ENCODE peak calls at places on chromosomes 3 and 15, in five cellular contexts. One of them, this sample, is unnamed.

GRCh38 chr3:112974894-112975293 is at the start of gene CD200R1:
- DNase-seq in psoas muscle: no peak
- DNase-seq in HFFc6: no peak
- DNase-seq in prostate gland: no peak
- DNase-seq in HFF-Myc: no peak
- DNase-seq in this sample: peak

GRCh38 chr3:175065492-175065891 is 206.4 kb downstream of the NAALADL2 start:
- DNase-seq in psoas muscle: no peak
- DNase-seq in HFFc6: no peak
- DNase-seq in prostate gland: no peak
- DNase-seq in HFF-Myc: no peak
- DNase-seq in this sample: no peak

GRCh38 chr15:88012233-88012632 is 244.3 kb downstream of the NTRK3 start:
- DNase-seq in psoas muscle: no peak
- DNase-seq in HFF-Myc: no peak
- DNase-seq in HFFc6: no peak
- DNase-seq in prostate gland: no peak
- DNase-seq in this sample: no peak

GRCh38 chr3:141448606-141449216 is 38.1 kb upstream of the RASA2 start:
- DNase-seq in HFF-Myc: no peak
- DNase-seq in HFFc6: peak
- DNase-seq in prostate gland: no peak
- DNase-seq in psoas muscle: no peak
- DNase-seq in this sample: no peak

GRCh38 chr15:98658831-98659699 is 10.7 kb downstream of the IGF1R start:
- DNase-seq in prostate gland: peak
- DNase-seq in HFFc6: peak
- DNase-seq in HFF-Myc: no peak
- DNase-seq in psoas muscle: no peak
- DNase-seq in this sample: peak

GRCh38 chr3:58291671-58292338 is 14.2 kb upstream of the RPP14 start:
- DNase-seq in HFFc6: no peak
- DNase-seq in prostate gland: no peak
- DNase-seq in HFF-Myc: no peak
- DNase-seq in psoas muscle: no peak
- DNase-seq in this sample: no peak

GRCh38 chr15:101313041-101313761 is 18.2 kb upstream of the SNRPA1 start:
- DNase-seq in HFF-Myc: no peak
- DNase-seq in psoas muscle: no peak
- DNase-seq in prostate gland: no peak
- DNase-seq in HFFc6: no peak
- DNase-seq in this sample: no peak

GRCh38 chr3:110332591-110332990 is 739.0 kb upstream of the NECTIN3 start:
- DNase-seq in HFFc6: no peak
- DNase-seq in prostate gland: no peak
- DNase-seq in psoas muscle: no peak
- DNase-seq in HFF-Myc: no peak
- DNase-seq in this sample: no peak

GRCh38 chr3:126912491-126913195 is 70.3 kb upstream of the PLXNA1 start:
- DNase-seq in psoas muscle: no peak
- DNase-seq in HFFc6: no peak
- DNase-seq in prostate gland: no peak
- DNase-seq in HFF-Myc: no peak
- DNase-seq in this sample: no peak

GRCh38 chr15:90401499-90401898 is 13.5 kb downstream of the IQGAP1 start:
- DNase-seq in HFFc6: no peak
- DNase-seq in HFF-Myc: no peak
- DNase-seq in psoas muscle: no peak
- DNase-seq in prostate gland: no peak
- DNase-seq in this sample: no peak

GRCh38 chr3:59877679-59878427 is 828.0 kb upstream of the CFAP20DC start:
- DNase-seq in HFFc6: no peak
- DNase-seq in psoas muscle: no peak
- DNase-seq in HFF-Myc: no peak
- DNase-seq in prostate gland: no peak
- DNase-seq in this sample: no peak

GRCh38 chr15:48617619-48618018 is 27.9 kb downstream of the FBN1 start:
- DNase-seq in HFF-Myc: no peak
- DNase-seq in HFFc6: no peak
- DNase-seq in prostate gland: no peak
- DNase-seq in psoas muscle: no peak
- DNase-seq in this sample: no peak

GRCh38 chr15:85730001-85730820 is 64.5 kb downstream of the KLHL25 start:
- DNase-seq in HFFc6: peak
- DNase-seq in psoas muscle: no peak
- DNase-seq in HFF-Myc: no peak
- DNase-seq in prostate gland: peak
- DNase-seq in this sample: peak

GRCh38 chr3:50419595-50419994 is 60.3 kb upstream of the TMEM115 start:
- DNase-seq in prostate gland: no peak
- DNase-seq in psoas muscle: no peak
- DNase-seq in HFFc6: no peak
- DNase-seq in HFF-Myc: no peak
- DNase-seq in this sample: no peak

GRCh38 chr3:52959773-52960172 is 62.4 kb upstream of the STIMATE start:
- DNase-seq in HFF-Myc: no peak
- DNase-seq in prostate gland: no peak
- DNase-seq in psoas muscle: no peak
- DNase-seq in HFFc6: no peak
- DNase-seq in this sample: no peak

GRCh38 chr15:90869601-90870353 is 1.4 kb downstream of the FURIN start:
- DNase-seq in HFFc6: peak
- DNase-seq in prostate gland: no peak
- DNase-seq in psoas muscle: peak
- DNase-seq in HFF-Myc: peak
- DNase-seq in this sample: no peak

GRCh38 chr3:184261270-184262165 is at the start of gene CAMK2N2:
- DNase-seq in HFFc6: peak
- DNase-seq in prostate gland: peak
- DNase-seq in HFF-Myc: no peak
- DNase-seq in psoas muscle: peak
- DNase-seq in this sample: no peak

GRCh38 chr3:46566040-46566631 is at the start of gene LRRC2:
- DNase-seq in prostate gland: no peak
- DNase-seq in HFFc6: peak
- DNase-seq in HFF-Myc: peak
- DNase-seq in psoas muscle: peak
- DNase-seq in this sample: no peak

GRCh38 chr3:55591893-55592292 is 104.8 kb upstream of the WNT5A start:
- DNase-seq in HFFc6: no peak
- DNase-seq in HFF-Myc: no peak
- DNase-seq in prostate gland: no peak
- DNase-seq in psoas muscle: no peak
- DNase-seq in this sample: no peak

GRCh38 chr3:140712301-140712700 is 34.4 kb downstream of the TRIM42 start:
- DNase-seq in prostate gland: no peak
- DNase-seq in HFF-Myc: no peak
- DNase-seq in psoas muscle: no peak
- DNase-seq in HFFc6: no peak
- DNase-seq in this sample: no peak